ENCODE peak calls at places on chromosome 14, in ten cellular contexts. V, W, L, I, T, E, S, H, C and K are unnamed samples.

GRCh38 chr14:20486700-20487401 is 17.6 kb downstream of the PNP start:
- DNase-seq in V (no peak), W (no peak), L (no peak), I (no peak), T (no peak), E (no peak), S (no peak), H (no peak), C (no peak), K (no peak)

GRCh38 chr14:104934380-104934733 is 9.7 kb downstream of the PLD4 start:
- DNase-seq in V (no peak), W (no peak), L (no peak), I (no peak), T (no peak), E (no peak), S (no peak), H (no peak), C (no peak), K (no peak)

GRCh38 chr14:50389668-50390441 is 6.8 kb downstream of the CDKL1 start:
- DNase-seq in V (no peak), W (no peak), L (no peak), I (no peak), T (no peak), E (no peak), S (no peak), H (no peak), C (peak; percentile 26), K (no peak)

GRCh38 chr14:102863381-102863780 is 59.1 kb upstream of the AMN start:
- DNase-seq in V (no peak), W (no peak), L (no peak), I (no peak), T (no peak), E (no peak), S (peak; percentile 56), H (no peak), C (no peak), K (no peak)

GRCh38 chr14:52051861-52052260 is 17.0 kb downstream of the NID2 start:
- DNase-seq in V (no peak), W (no peak), L (no peak), I (no peak), T (peak; percentile 46), E (no peak), S (no peak), H (peak; percentile 76), C (no peak), K (no peak)

GRCh38 chr14:57930241-57930975 is 64.5 kb upstream of the SLC35F4 start:
- DNase-seq in V (no peak), W (no peak), L (no peak), I (no peak), T (no peak), E (no peak), S (no peak), H (no peak), C (no peak), K (no peak)

GRCh38 chr14:61179061-61179675 is 102.0 kb downstream of the TMEM30B start:
- DNase-seq in V (no peak), W (no peak), L (peak; percentile 22), I (no peak), T (no peak), E (no peak), S (no peak), H (no peak), C (peak; percentile 66), K (no peak)

GRCh38 chr14:83463500-83464098 is 1929.9 kb upstream of the SEL1L start:
- DNase-seq in V (no peak), W (no peak), L (no peak), I (peak; percentile 55), T (no peak), E (no peak), S (peak; percentile 90), H (peak; percentile 51), C (peak; percentile 28), K (peak; percentile 78)

GRCh38 chr14:22882529-22883190 is 362 bp upstream of the REM2 start:
- DNase-seq in V (no peak), W (no peak), L (peak; percentile 61), I (no peak), T (peak; percentile 74), E (peak; percentile 70), S (peak; percentile 69), H (peak; percentile 52), C (peak; percentile 27), K (peak; percentile 90)